ENCODE peak calls at places on chromosomes 6 and 20, in eight cellular contexts. Y is cardiac muscle cell; T is cardiac fibroblast; X is endothelial cell; G is fibroblast of mammary gland; V is upper lobe of right lung; K is CD4-positive, alpha-beta T cell; R is heart left ventricle. L is an unnamed sample.

GRCh38 chr6:169320013-169320412 is 66.4 kb upstream of the THBS2 start:
- DNase-seq in R (no peak), G (peak; percentile 52), T (no peak), X (no peak), V (no peak), Y (no peak), K (no peak), L (no peak)

GRCh38 chr6:41577865-41578713 is 31.9 kb downstream of the FOXP4 start:
- DNase-seq in R (no peak), K (no peak), V (peak; percentile 73), Y (peak; percentile 48), T (peak; percentile 29), X (peak; percentile 44), G (peak; percentile 51), L (no peak)

GRCh38 chr6:96465321-96465903 is 56.2 kb upstream of the UFL1 start:
- DNase-seq in G (no peak), X (no peak), T (no peak), Y (no peak), R (no peak), K (no peak), V (no peak), L (no peak)

GRCh38 chr6:25788305-25788922 is 33.9 kb downstream of the SLC17A4 start:
- DNase-seq in K (peak; percentile 16), R (no peak), T (peak; percentile 70), G (peak; percentile 76), X (peak; percentile 72), V (no peak), Y (peak; percentile 75), L (no peak)

GRCh38 chr6:1821188-1822183 is 211.8 kb downstream of the FOXC1 start:
- DNase-seq in Y (peak; percentile 42), R (no peak), V (no peak), T (peak; percentile 62), X (peak; percentile 62), G (peak; percentile 65), K (no peak), L (no peak)

GRCh38 chr6:100514603-100515002 is 49.9 kb upstream of the SIM1 start:
- DNase-seq in Y (no peak), T (no peak), X (no peak), K (no peak), V (no peak), G (no peak), R (no peak), L (no peak)

GRCh38 chr6:34813028-34813742 is 21.3 kb downstream of the BLTP3A start:
- DNase-seq in Y (no peak), K (no peak), G (no peak), R (no peak), X (no peak), V (no peak), T (no peak), L (no peak)

GRCh38 chr6:11062715-11063114 is 18.6 kb upstream of the ELOVL2 start:
- DNase-seq in Y (no peak), T (no peak), K (no peak), R (no peak), X (no peak), G (no peak), V (no peak), L (no peak)

GRCh38 chr20:13211956-13212618 is 9.0 kb upstream of the ISM1 start:
- DNase-seq in K (no peak), T (no peak), X (no peak), G (peak; percentile 12), Y (no peak), R (no peak), V (no peak), L (no peak)

GRCh38 chr20:17448071-17448470 is 83.1 kb downstream of the BFSP1 start:
- DNase-seq in T (no peak), R (no peak), X (no peak), Y (no peak), V (no peak), G (no peak), K (no peak), L (no peak)

GRCh38 chr6:53244532-53244931 is 95.9 kb upstream of the GCM1 start:
- DNase-seq in G (no peak), V (no peak), T (no peak), X (no peak), R (no peak), Y (no peak), K (no peak), L (no peak)

GRCh38 chr6:19369770-19370169 is 467.4 kb upstream of the ID4 start:
- DNase-seq in T (no peak), V (no peak), X (no peak), Y (no peak), G (no peak), R (no peak), K (no peak), L (no peak)

GRCh38 chr6:79608334-79609224 is 22.6 kb upstream of the SH3BGRL2 start:
- DNase-seq in X (no peak), G (no peak), Y (no peak), K (no peak), V (no peak), R (no peak), T (no peak), L (no peak)

GRCh38 chr6:119147101-119148053 is 68.9 kb upstream of the FAM184A start:
- DNase-seq in X (no peak), G (peak; percentile 100), R (peak; percentile 40), T (peak; percentile 96), K (no peak), V (peak; percentile 68), Y (peak; percentile 96), L (no peak)

GRCh38 chr6:75849329-75850025 is 100.4 kb downstream of the MYO6 start:
- DNase-seq in T (peak; percentile 3), X (no peak), G (no peak), V (no peak), Y (no peak), R (no peak), K (no peak), L (no peak)

GRCh38 chr6:111487656-111488055 is 4.6 kb upstream of the REV3L start:
- DNase-seq in K (no peak), Y (peak; percentile 76), R (no peak), V (no peak), T (peak; percentile 69), G (peak; percentile 86), X (no peak), L (no peak)

GRCh38 chr6:159089909-159090308 is 45.1 kb upstream of the TAGAP start:
- DNase-seq in G (no peak), K (no peak), X (no peak), T (no peak), V (no peak), R (no peak), Y (no peak), L (no peak)

GRCh38 chr6:74973621-74974020 is 232.2 kb downstream of the COL12A1 start:
- DNase-seq in K (no peak), R (no peak), T (no peak), G (no peak), V (no peak), Y (no peak), X (no peak), L (no peak)

GRCh38 chr6:139722540-139722939 is 348.1 kb upstream of the CITED2 start:
- DNase-seq in R (no peak), T (no peak), X (no peak), V (no peak), Y (no peak), G (no peak), K (no peak), L (no peak)

DNA sequence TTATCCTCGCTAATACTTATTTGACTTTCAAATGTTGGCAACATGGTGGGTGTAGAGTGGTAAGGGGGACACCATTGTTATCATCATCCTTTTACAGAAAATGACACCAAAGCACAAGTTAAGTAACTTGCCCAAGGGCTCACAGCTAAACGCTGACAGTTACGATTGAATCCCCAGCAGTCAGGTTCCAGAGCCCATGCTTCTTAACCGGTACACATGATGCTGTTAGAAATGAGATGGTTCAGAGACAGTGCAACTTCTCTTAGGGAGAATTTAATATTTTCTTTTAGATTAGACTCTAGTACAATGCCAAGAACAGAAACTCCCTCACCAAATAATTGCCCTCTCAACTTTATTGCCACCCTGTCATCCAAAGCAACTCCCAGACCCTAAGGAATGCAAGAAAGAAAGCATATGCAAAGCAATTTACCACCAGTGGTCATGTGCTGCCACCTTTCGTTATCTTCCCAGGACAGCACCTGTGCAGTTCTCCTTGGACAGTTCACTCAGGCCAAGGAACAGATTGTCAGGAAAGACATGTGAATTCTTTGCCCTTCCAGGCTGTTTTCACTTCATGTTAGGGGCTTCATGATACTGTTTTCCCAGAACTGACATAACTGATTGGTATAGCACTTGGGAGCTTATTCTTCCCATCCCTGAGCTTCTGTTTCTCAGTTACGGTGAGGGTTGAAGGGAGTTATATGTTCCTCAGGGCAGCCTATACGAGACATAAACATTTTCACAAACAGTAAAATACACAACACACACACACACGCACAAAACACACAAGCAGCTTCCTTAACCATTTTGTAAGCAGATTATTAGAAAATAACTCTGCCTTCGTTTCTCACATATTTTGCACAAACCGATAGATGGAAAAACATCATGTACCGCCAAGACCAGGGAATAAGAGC is 5.1 kb downstream of the HLA-DMA start:
- DNase-seq in X (peak; percentile 48), Y (peak; percentile 42), V (no peak), R (no peak), K (peak; percentile 19), T (peak; percentile 43), G (peak; percentile 40), L (no peak)
- TF ChIP-seq CTCF in X (no peak), Y (peak; percentile 29), V (peak; percentile 56), R (peak; percentile 34), K (peak; percentile 77), T (peak; percentile 8), G (peak; percentile 43), L (peak; percentile 75)

GRCh38 chr6:135233676-135234491 is 52.8 kb downstream of the MYB start:
- DNase-seq in K (no peak), Y (peak; percentile 3), R (no peak), G (no peak), V (no peak), X (no peak), T (no peak), L (no peak)

GRCh38 chr6:135236732-135237131 is 55.6 kb downstream of the MYB start:
- DNase-seq in G (no peak), V (no peak), R (no peak), Y (no peak), T (no peak), X (no peak), K (no peak), L (no peak)

GRCh38 chr6:135234492-135234780 is 53.3 kb downstream of the MYB start:
- DNase-seq in X (no peak), Y (no peak), K (no peak), R (no peak), V (no peak), G (no peak), T (no peak), L (no peak)

GRCh38 chr6:135236319-135236718 is 55.2 kb downstream of the MYB start:
- DNase-seq in X (no peak), K (no peak), V (no peak), Y (no peak), G (no peak), R (no peak), T (no peak), L (no peak)

GRCh38 chr6:135235716-135236115 is 54.6 kb downstream of the MYB start:
- DNase-seq in V (no peak), T (no peak), G (no peak), X (no peak), R (no peak), K (no peak), Y (no peak), L (no peak)
- TF ChIP-seq CTCF in V (no peak), T (no peak), G (no peak), X (no peak), R (no peak), K (no peak), Y (no peak), L (no peak)

GRCh38 chr6:157668034-157668401 is 155.0 kb upstream of the SNX9 start:
- DNase-seq in Y (no peak), T (no peak), R (no peak), X (no peak), G (no peak), K (no peak), V (no peak), L (no peak)
- TF ChIP-seq CTCF in Y (no peak), T (no peak), R (no peak), X (no peak), G (no peak), K (no peak), V (no peak), L (no peak)

GRCh38 chr6:31597006-31597405 is 4.2 kb upstream of the NCR3 start:
- DNase-seq in T (peak; percentile 48), V (no peak), G (peak; percentile 38), K (no peak), Y (peak; percentile 49), X (no peak), R (no peak), L (no peak)
- TF ChIP-seq CTCF in T (peak; percentile 41), V (peak; percentile 41), G (peak; percentile 50), K (peak; percentile 76), Y (peak; percentile 30), X (no peak), R (peak; percentile 48), L (peak; percentile 75)

L was measured in chondrocyte.